ENCODE peak calls at places on chromosomes 3 and 15, in eight cellular contexts. Y is NCI-H2029; S is GM20000; U is activated naive CD8-positive, alpha-beta T cell treated with anti-CD3 and anti-CD28 coated beads, Interleukin-2, amount 50 U/mL, for 24 hours; Q is activated CD8-positive, alpha-beta memory T cell treated with anti-CD3 and anti-CD28 coated beads for 48 hours; W is heart left ventricle; M is AG09309; T is ecto neural progenitor cell. Z is an unnamed sample.

GRCh38 chr15:79474252-79474651 is 42.1 kb downstream of the MINAR1 start:
- DNase-seq in Y (no peak), S (no peak), U (no peak), Q (no peak), W (no peak), M (peak), T (no peak), Z (no peak)

GRCh38 chr3:86838927-86839326 is 152.0 kb downstream of the VGLL3 start:
- DNase-seq in Y (no peak), S (no peak), U (no peak), Q (no peak), W (no peak), M (no peak), T (no peak), Z (no peak)

GRCh38 chr15:81469154-81469553 is 95.1 kb upstream of the TMC3 start:
- DNase-seq in Y (no peak), S (no peak), U (no peak), Q (no peak), W (no peak), M (no peak), T (no peak), Z (no peak)

GRCh38 chr3:72265250-72265649 is 480.3 kb upstream of the PROK2 start:
- DNase-seq in Y (no peak), S (no peak), U (no peak), Q (no peak), W (no peak), M (no peak), T (no peak), Z (no peak)

GRCh38 chr3:73143821-73144237 is 82.4 kb downstream of the EBLN2 start:
- DNase-seq in Y (no peak), S (no peak), U (no peak), Q (no peak), W (no peak), M (peak), T (no peak), Z (no peak)

GRCh38 chr15:90609254-90610185 is 79.8 kb downstream of the CRTC3 start:
- DNase-seq in Y (no peak), S (no peak), U (no peak), Q (no peak), W (no peak), M (no peak), T (no peak), Z (no peak)

GRCh38 chr3:196378442-196378841 is 40.3 kb upstream of the TM4SF19 start:
- DNase-seq in Y (no peak), S (no peak), U (no peak), Q (no peak), W (no peak), M (no peak), T (no peak), Z (no peak)

GRCh38 chr15:48536681-48537091 is 108.8 kb downstream of the FBN1 start:
- DNase-seq in Y (no peak), S (no peak), U (no peak), Q (no peak), W (no peak), M (peak), T (no peak), Z (no peak)

GRCh38 chr15:42107483-42107882 is 13.1 kb upstream of the PLA2G4D start:
- DNase-seq in Y (peak), S (no peak), U (peak), Q (no peak), W (no peak), M (no peak), T (no peak), Z (no peak)

GRCh38 chr3:97636465-97636864 is 128.1 kb upstream of the ARL6 start:
- DNase-seq in Y (no peak), S (no peak), U (no peak), Q (no peak), W (no peak), M (no peak), T (no peak), Z (peak)

GRCh38 chr3:185656321-185656840 is 70.3 kb downstream of the SENP2 start:
- DNase-seq in Y (no peak), S (no peak), U (no peak), Q (no peak), W (no peak), M (peak), T (no peak), Z (peak)

Z was measured in Caki2.